ENCODE peak calls at places on chromosomes 2 and 18, in ten cellular contexts. One of them, this sample, is unnamed. For H3K36me3, the result is how much of the 10 kb centered on the place peaks cover.

GRCh38 chr2:100976634-100977391 is 25.3 kb upstream of the RPL31 start:
- DNase-seq in suprapubic skin: no peak
- DNase-seq in Panc1: no peak
- DNase-seq in spleen: no peak
- DNase-seq in prostate gland: no peak
- DNase-seq in transverse colon: no peak
- DNase-seq in breast epithelium: no peak
- DNase-seq in K562: no peak
- DNase-seq in HepG2: no peak
- DNase-seq in esophagus muscularis mucosa: no peak
- DNase-seq in this sample: peak

GRCh38 chr2:66698879-66699278 is 264.0 kb downstream of the MEIS1 start:
- DNase-seq in prostate gland: no peak
- DNase-seq in HepG2: no peak
- DNase-seq in K562: no peak
- DNase-seq in breast epithelium: no peak
- DNase-seq in Panc1: no peak
- DNase-seq in transverse colon: no peak
- DNase-seq in esophagus muscularis mucosa: no peak
- DNase-seq in suprapubic skin: no peak
- DNase-seq in spleen: no peak
- DNase-seq in this sample: no peak

GRCh38 chr2:55048514-55048924 is 1.7 kb downstream of the RTN4 start:
- DNase-seq in prostate gland: peak
- DNase-seq in spleen: no peak
- DNase-seq in suprapubic skin: no peak
- DNase-seq in esophagus muscularis mucosa: no peak
- DNase-seq in K562: peak
- DNase-seq in Panc1: no peak
- DNase-seq in breast epithelium: no peak
- DNase-seq in HepG2: peak
- DNase-seq in transverse colon: peak
- DNase-seq in this sample: no peak

GRCh38 chr2:58594762-58595161 is 353.6 kb upstream of the FANCL start:
- DNase-seq in Panc1: no peak
- DNase-seq in K562: no peak
- DNase-seq in transverse colon: no peak
- DNase-seq in HepG2: no peak
- DNase-seq in suprapubic skin: no peak
- DNase-seq in spleen: no peak
- DNase-seq in esophagus muscularis mucosa: no peak
- DNase-seq in prostate gland: no peak
- DNase-seq in breast epithelium: no peak
- DNase-seq in this sample: no peak

GRCh38 chr2:70767699-70768584 is at the start of gene ADD2:
- DNase-seq in prostate gland: no peak
- DNase-seq in Panc1: no peak
- DNase-seq in esophagus muscularis mucosa: no peak
- DNase-seq in suprapubic skin: no peak
- DNase-seq in transverse colon: peak
- DNase-seq in K562: peak
- DNase-seq in breast epithelium: no peak
- DNase-seq in HepG2: no peak
- DNase-seq in spleen: peak
- DNase-seq in this sample: no peak

GRCh38 chr2:150710916-150711315 is 223.4 kb upstream of the RND3 start:
- DNase-seq in prostate gland: no peak
- DNase-seq in HepG2: no peak
- DNase-seq in suprapubic skin: no peak
- DNase-seq in transverse colon: no peak
- DNase-seq in K562: no peak
- DNase-seq in esophagus muscularis mucosa: no peak
- DNase-seq in breast epithelium: no peak
- DNase-seq in spleen: no peak
- DNase-seq in Panc1: no peak
- DNase-seq in this sample: no peak

GRCh38 chr2:45483997-45484396 is 127.1 kb downstream of the SRBD1 start:
- DNase-seq in transverse colon: no peak
- DNase-seq in HepG2: peak
- DNase-seq in K562: no peak
- DNase-seq in breast epithelium: no peak
- DNase-seq in prostate gland: no peak
- DNase-seq in esophagus muscularis mucosa: no peak
- DNase-seq in spleen: no peak
- DNase-seq in Panc1: no peak
- DNase-seq in suprapubic skin: no peak
- DNase-seq in this sample: no peak

GRCh38 chr2:133581027-133581760 is 12.9 kb upstream of the NCKAP5 start:
- DNase-seq in spleen: no peak
- DNase-seq in HepG2: no peak
- DNase-seq in suprapubic skin: no peak
- DNase-seq in transverse colon: no peak
- DNase-seq in esophagus muscularis mucosa: no peak
- DNase-seq in prostate gland: no peak
- DNase-seq in breast epithelium: no peak
- DNase-seq in K562: no peak
- DNase-seq in Panc1: no peak
- DNase-seq in this sample: no peak

GRCh38 chr18:8816805-8817204 is 111.4 kb downstream of the MTCL1 start:
- DNase-seq in prostate gland: no peak
- DNase-seq in K562: no peak
- DNase-seq in HepG2: no peak
- DNase-seq in Panc1: no peak
- DNase-seq in spleen: no peak
- DNase-seq in transverse colon: no peak
- DNase-seq in breast epithelium: no peak
- DNase-seq in suprapubic skin: no peak
- DNase-seq in esophagus muscularis mucosa: no peak
- DNase-seq in this sample: no peak

GRCh38 chr18:8813621-8814020 is 108.3 kb downstream of the MTCL1 start:
- DNase-seq in spleen: no peak
- DNase-seq in suprapubic skin: no peak
- DNase-seq in prostate gland: no peak
- DNase-seq in transverse colon: no peak
- DNase-seq in K562: no peak
- DNase-seq in Panc1: no peak
- DNase-seq in HepG2: no peak
- DNase-seq in breast epithelium: no peak
- DNase-seq in esophagus muscularis mucosa: no peak
- DNase-seq in this sample: no peak

GRCh38 chr18:8818982-8819381 is 113.6 kb downstream of the MTCL1 start:
- DNase-seq in K562: no peak
- DNase-seq in Panc1: no peak
- DNase-seq in esophagus muscularis mucosa: no peak
- DNase-seq in suprapubic skin: no peak
- DNase-seq in breast epithelium: no peak
- DNase-seq in transverse colon: no peak
- DNase-seq in prostate gland: no peak
- DNase-seq in spleen: no peak
- DNase-seq in HepG2: no peak
- DNase-seq in this sample: no peak

GRCh38 chr18:8814206-8814605 is 108.8 kb downstream of the MTCL1 start:
- DNase-seq in esophagus muscularis mucosa: no peak
- DNase-seq in spleen: no peak
- DNase-seq in transverse colon: no peak
- DNase-seq in prostate gland: no peak
- DNase-seq in K562: no peak
- DNase-seq in Panc1: no peak
- DNase-seq in suprapubic skin: no peak
- DNase-seq in breast epithelium: no peak
- DNase-seq in HepG2: no peak
- DNase-seq in this sample: no peak

GRCh38 chr18:8816233-8816632 is 110.9 kb downstream of the MTCL1 start:
- DNase-seq in suprapubic skin: no peak
- DNase-seq in esophagus muscularis mucosa: no peak
- DNase-seq in breast epithelium: no peak
- DNase-seq in transverse colon: no peak
- DNase-seq in prostate gland: no peak
- DNase-seq in spleen: no peak
- DNase-seq in HepG2: no peak
- DNase-seq in K562: no peak
- DNase-seq in Panc1: no peak
- DNase-seq in this sample: no peak
- H3K36me3 ChIP-seq in suprapubic skin: under half
- H3K36me3 ChIP-seq in esophagus muscularis mucosa: under half
- H3K36me3 ChIP-seq in breast epithelium: under half
- H3K36me3 ChIP-seq in transverse colon: under half
- H3K36me3 ChIP-seq in prostate gland: under half
- H3K36me3 ChIP-seq in spleen: under half
- H3K36me3 ChIP-seq in HepG2: under half
- H3K36me3 ChIP-seq in K562: under half
- H3K36me3 ChIP-seq in Panc1: under half
- H3K36me3 ChIP-seq in this sample: half or more

DNA sequence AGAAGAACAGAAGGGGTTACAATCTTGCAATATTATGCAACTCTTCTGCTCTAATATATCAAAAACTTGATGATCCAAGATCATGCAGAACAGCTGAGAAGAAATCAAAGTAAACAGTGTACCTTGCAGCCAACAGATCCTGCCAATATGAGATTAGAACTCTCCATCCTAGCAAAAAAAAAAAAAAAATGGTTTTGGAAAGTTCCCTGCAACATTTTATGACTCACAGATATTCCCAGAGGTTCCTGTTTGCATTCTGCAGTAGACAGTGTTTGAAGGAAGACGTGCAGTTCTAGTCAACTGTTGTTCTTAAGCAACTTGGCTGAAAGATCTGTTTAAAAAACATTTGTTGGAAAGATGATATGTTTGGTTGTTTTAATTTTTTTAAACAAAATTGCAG is 103.6 kb upstream of the WDR75 start:
- DNase-seq in esophagus muscularis mucosa: no peak
- DNase-seq in Panc1: no peak
- DNase-seq in suprapubic skin: no peak
- DNase-seq in transverse colon: no peak
- DNase-seq in spleen: no peak
- DNase-seq in K562: no peak
- DNase-seq in HepG2: no peak
- DNase-seq in breast epithelium: no peak
- DNase-seq in prostate gland: no peak
- DNase-seq in this sample: no peak
- TF ChIP-seq POLR2AphosphoS5 in esophagus muscularis mucosa: peak
- TF ChIP-seq POLR2AphosphoS5 in Panc1: no peak
- TF ChIP-seq POLR2AphosphoS5 in suprapubic skin: no peak
- TF ChIP-seq POLR2AphosphoS5 in transverse colon: peak
- TF ChIP-seq POLR2AphosphoS5 in spleen: no peak
- TF ChIP-seq POLR2AphosphoS5 in K562: no peak
- TF ChIP-seq POLR2AphosphoS5 in HepG2: no peak
- TF ChIP-seq POLR2AphosphoS5 in breast epithelium: peak
- TF ChIP-seq POLR2AphosphoS5 in prostate gland: peak
- TF ChIP-seq POLR2AphosphoS5 in this sample: peak

GRCh38 chr2:11853197-11853588 is 106.8 kb downstream of the LPIN1 start:
- DNase-seq in esophagus muscularis mucosa: no peak
- DNase-seq in prostate gland: no peak
- DNase-seq in breast epithelium: no peak
- DNase-seq in K562: no peak
- DNase-seq in suprapubic skin: no peak
- DNase-seq in HepG2: no peak
- DNase-seq in transverse colon: no peak
- DNase-seq in spleen: peak
- DNase-seq in Panc1: no peak
- DNase-seq in this sample: peak

GRCh38 chr2:11850082-11850481 is 103.7 kb downstream of the LPIN1 start:
- DNase-seq in suprapubic skin: peak
- DNase-seq in prostate gland: no peak
- DNase-seq in HepG2: no peak
- DNase-seq in transverse colon: no peak
- DNase-seq in esophagus muscularis mucosa: no peak
- DNase-seq in spleen: peak
- DNase-seq in breast epithelium: no peak
- DNase-seq in K562: no peak
- DNase-seq in Panc1: no peak
- DNase-seq in this sample: no peak

GRCh38 chr2:11851881-11852280 is 105.4 kb downstream of the LPIN1 start:
- DNase-seq in breast epithelium: no peak
- DNase-seq in K562: no peak
- DNase-seq in Panc1: no peak
- DNase-seq in suprapubic skin: no peak
- DNase-seq in esophagus muscularis mucosa: no peak
- DNase-seq in spleen: no peak
- DNase-seq in HepG2: no peak
- DNase-seq in prostate gland: no peak
- DNase-seq in transverse colon: no peak
- DNase-seq in this sample: no peak

GRCh38 chr2:11855120-11855760 is 108.8 kb downstream of the LPIN1 start:
- DNase-seq in prostate gland: no peak
- DNase-seq in HepG2: no peak
- DNase-seq in esophagus muscularis mucosa: no peak
- DNase-seq in breast epithelium: no peak
- DNase-seq in transverse colon: no peak
- DNase-seq in suprapubic skin: no peak
- DNase-seq in spleen: peak
- DNase-seq in Panc1: no peak
- DNase-seq in K562: no peak
- DNase-seq in this sample: peak

DNA sequence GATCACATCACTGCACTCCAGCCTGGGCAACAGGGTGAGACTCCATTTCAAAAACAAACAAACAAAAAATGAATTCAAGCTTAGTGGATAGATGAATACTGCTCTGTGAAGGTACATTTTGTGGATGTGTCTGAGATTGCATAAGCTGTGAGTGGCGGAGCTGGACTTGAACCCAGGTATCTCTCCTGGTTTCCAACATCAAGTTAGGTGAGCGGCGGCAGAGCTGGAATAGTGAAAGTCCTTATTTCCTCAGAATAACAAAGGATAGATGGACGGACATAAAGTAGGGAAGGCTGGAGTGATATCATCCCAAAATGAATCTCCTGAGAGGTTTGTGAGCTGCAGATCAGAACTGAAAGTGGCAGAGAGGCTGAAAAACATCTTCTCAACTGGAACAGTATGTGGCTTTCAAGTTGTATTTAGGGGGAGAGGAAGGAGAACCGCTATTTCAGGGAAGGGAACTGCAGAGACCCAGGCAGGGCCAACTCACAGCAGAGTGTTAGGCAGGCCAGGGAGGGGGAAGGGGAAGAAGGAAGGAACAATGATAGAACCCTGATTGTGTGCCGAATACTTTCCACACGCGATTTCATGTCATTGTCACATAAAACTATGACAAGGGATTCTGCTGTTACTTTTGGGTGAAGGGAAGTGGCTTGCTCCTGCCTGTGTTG is 106.2 kb downstream of the LPIN1 start:
- DNase-seq in breast epithelium: no peak
- DNase-seq in HepG2: no peak
- DNase-seq in transverse colon: no peak
- DNase-seq in K562: no peak
- DNase-seq in prostate gland: no peak
- DNase-seq in suprapubic skin: peak
- DNase-seq in Panc1: no peak
- DNase-seq in spleen: peak
- DNase-seq in esophagus muscularis mucosa: no peak
- DNase-seq in this sample: peak
- H3K36me3 ChIP-seq in breast epithelium: under half
- H3K36me3 ChIP-seq in HepG2: under half
- H3K36me3 ChIP-seq in transverse colon: under half
- H3K36me3 ChIP-seq in K562: under half
- H3K36me3 ChIP-seq in prostate gland: under half
- H3K36me3 ChIP-seq in suprapubic skin: under half
- H3K36me3 ChIP-seq in Panc1: under half
- H3K36me3 ChIP-seq in spleen: under half
- H3K36me3 ChIP-seq in esophagus muscularis mucosa: under half
- H3K36me3 ChIP-seq in this sample: under half

DNA sequence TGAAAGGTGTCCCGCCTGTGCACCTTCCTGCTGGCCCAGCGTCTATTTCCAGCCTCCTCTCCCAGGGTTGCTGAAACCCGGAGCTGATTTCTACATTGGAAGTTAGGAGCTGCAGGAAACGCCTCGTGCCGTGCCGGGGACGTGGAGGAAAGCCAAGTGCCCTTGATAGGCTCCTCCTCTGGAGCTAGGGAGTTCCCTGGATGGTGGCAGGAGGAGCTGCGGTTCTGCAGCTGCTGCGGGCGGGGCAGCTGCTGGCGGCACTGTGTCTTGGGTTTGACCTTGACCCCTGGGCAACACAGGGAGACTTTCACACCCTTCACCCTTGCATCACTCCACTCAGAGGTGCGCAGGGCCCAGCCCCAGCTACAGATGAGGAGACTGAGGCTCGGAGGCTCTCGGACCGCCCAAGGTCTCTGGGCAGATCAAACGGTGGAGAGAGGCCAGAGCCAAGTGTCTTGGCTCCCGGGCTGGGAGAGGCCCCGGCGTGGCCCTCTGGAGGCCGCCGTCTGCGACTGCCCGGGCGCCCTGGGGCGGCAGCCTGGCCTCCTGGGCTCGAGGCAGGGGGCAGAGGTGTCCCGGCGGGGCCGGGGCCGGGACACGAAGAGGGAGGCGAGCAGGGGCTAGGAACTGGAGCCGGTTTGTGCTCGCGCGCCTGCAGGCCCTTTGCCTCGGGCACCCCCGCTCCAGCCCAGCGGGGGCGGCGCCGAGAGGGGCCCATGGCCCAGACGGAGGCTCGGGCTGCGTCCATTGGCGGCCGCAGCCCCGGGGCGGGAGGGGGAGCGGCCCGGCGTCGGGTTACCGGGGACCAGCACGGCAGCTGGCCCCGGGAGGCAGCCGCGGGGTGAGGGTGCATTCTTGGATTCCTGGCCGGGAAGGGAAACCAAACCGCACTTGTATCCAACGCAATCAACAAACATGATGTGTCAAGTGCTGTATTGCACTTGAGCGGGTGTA is 129.7 kb upstream of the SLC1A4 start:
- DNase-seq in suprapubic skin: peak
- DNase-seq in Panc1: no peak
- DNase-seq in transverse colon: peak
- DNase-seq in prostate gland: peak
- DNase-seq in HepG2: no peak
- DNase-seq in spleen: peak
- DNase-seq in K562: peak
- DNase-seq in esophagus muscularis mucosa: peak
- DNase-seq in breast epithelium: peak
- DNase-seq in this sample: peak
- TF ChIP-seq POLR2AphosphoS5 in suprapubic skin: no peak
- TF ChIP-seq POLR2AphosphoS5 in Panc1: peak
- TF ChIP-seq POLR2AphosphoS5 in transverse colon: peak
- TF ChIP-seq POLR2AphosphoS5 in prostate gland: peak
- TF ChIP-seq POLR2AphosphoS5 in HepG2: no peak
- TF ChIP-seq POLR2AphosphoS5 in spleen: peak
- TF ChIP-seq POLR2AphosphoS5 in K562: no peak
- TF ChIP-seq POLR2AphosphoS5 in esophagus muscularis mucosa: peak
- TF ChIP-seq POLR2AphosphoS5 in breast epithelium: peak
- TF ChIP-seq POLR2AphosphoS5 in this sample: peak